ENCODE peak calls at places on chromosomes 16 and 17, in six cellular contexts. K is right atrium auricular region; I is AG08396; E is stimulated activated CD8-positive, alpha-beta memory T cell treated with anti-CD3 and anti-CD28 coated beads, Interleukin-2, amount 100 ng/mL, for 1 hour; G is NCI-H2081; O is fibroblast of the conjunctiva. Z is an unnamed sample.

GRCh38 chr16:81494888-81495287 is 50.3 kb downstream of the CMIP start:
- DNase-seq in E (no peak), O (no peak), K (no peak), G (no peak), I (no peak), Z (no peak)

GRCh38 chr17:17573912-17574311 is 17.6 kb downstream of the PEMT start:
- DNase-seq in O (peak), K (no peak), I (no peak), G (no peak), E (no peak), Z (no peak)

GRCh38 chr17:77690271-77691161 is 268.0 kb upstream of the TNRC6C start:
- DNase-seq in K (peak), G (peak), O (no peak), I (no peak), E (no peak), Z (peak)

GRCh38 chr17:73641779-73642580 is 2.3 kb downstream of the SDK2 start:
- DNase-seq in E (no peak), G (peak), O (no peak), K (no peak), I (no peak), Z (peak)

GRCh38 chr17:17682737-17683675 is 1.7 kb downstream of the RAI1 start:
- DNase-seq in E (no peak), K (no peak), I (peak), G (peak), O (peak), Z (no peak)

GRCh38 chr17:77451271-77451893 is 310.6 kb downstream of the SEC14L1 start:
- DNase-seq in E (no peak), O (no peak), G (no peak), I (peak), K (no peak), Z (no peak)

GRCh38 chr17:80064696-80065095 is 28.3 kb downstream of the CCDC40 start:
- DNase-seq in I (no peak), E (no peak), G (no peak), O (no peak), K (no peak), Z (no peak)

GRCh38 chr17:81468111-81468764 is 44.4 kb downstream of the ACTG1 start:
- DNase-seq in E (no peak), K (no peak), G (no peak), I (no peak), O (no peak), Z (no peak)

GRCh38 chr16:87764600-87765472 is 950 bp downstream of the KLHDC4 start:
- DNase-seq in E (no peak), K (no peak), O (no peak), I (no peak), G (no peak), Z (no peak)

GRCh38 chr16:11980167-11980844 is 3.8 kb downstream of the SNX29 start:
- DNase-seq in G (no peak), K (no peak), O (no peak), E (no peak), I (no peak), Z (no peak)

GRCh38 chr17:70896843-70897242 is 727.5 kb downstream of the KCNJ2 start:
- DNase-seq in I (no peak), K (no peak), E (no peak), G (no peak), O (no peak), Z (no peak)

GRCh38 chr17:31085563-31085962 is 9.2 kb upstream of the NF1 start:
- DNase-seq in O (no peak), K (no peak), G (no peak), I (peak), E (no peak), Z (no peak)

GRCh38 chr17:35909408-35909807 is 21.2 kb downstream of the RDM1 start:
- DNase-seq in K (no peak), I (no peak), O (no peak), G (no peak), E (no peak), Z (no peak)

GRCh38 chr17:65191805-65192740 is 54.9 kb downstream of the RGS9 start:
- DNase-seq in E (no peak), O (no peak), G (no peak), K (no peak), I (peak), Z (no peak)

GRCh38 chr17:3556905-3557767 is 476 bp downstream of the TRPV3 start:
- DNase-seq in K (no peak), I (no peak), G (no peak), E (no peak), O (no peak), Z (no peak)

GRCh38 chr17:19897901-19898300 is 30.2 kb upstream of the ULK2 start:
- DNase-seq in O (peak), E (no peak), I (peak), K (no peak), G (no peak), Z (peak)

GRCh38 chr17:2120550-2121335 is 65.8 kb downstream of the HIC1 start:
- DNase-seq in K (no peak), I (no peak), G (no peak), E (no peak), O (peak), Z (no peak)

GRCh38 chr16:51807551-51807950 is 656.5 kb upstream of the SALL1 start:
- DNase-seq in I (no peak), K (no peak), E (no peak), O (no peak), G (no peak), Z (no peak)

GRCh38 chr16:50878966-50879615 is 137.2 kb downstream of the CYLD start:
- DNase-seq in I (no peak), E (no peak), G (no peak), O (no peak), K (peak), Z (peak)

GRCh38 chr16:55663770-55664677 is 8.2 kb downstream of the SLC6A2 start:
- DNase-seq in E (no peak), K (no peak), I (no peak), G (no peak), O (no peak), Z (peak)

GRCh38 chr17:60749050-60749449 is 71.4 kb downstream of the BCAS3 start:
- DNase-seq in K (no peak), G (no peak), E (no peak), I (no peak), O (no peak), Z (no peak)

GRCh38 chr16:48143816-48144215 is 12.0 kb downstream of the ABCC12 start:
- DNase-seq in E (no peak), I (no peak), K (no peak), O (no peak), G (no peak), Z (no peak)

GRCh38 chr16:23642246-23642774 is 1.0 kb downstream of the DCTN5 start:
- DNase-seq in I (no peak), O (no peak), G (no peak), E (no peak), K (no peak), Z (no peak)

GRCh38 chr17:61459434-61459809 is 7.2 kb downstream of the TBX4 start:
- DNase-seq in O (no peak), K (no peak), E (no peak), I (no peak), G (no peak), Z (no peak)